ENCODE peak calls at places on chromosomes 5 and 9, in seven cellular contexts. J is gastroesophageal sphincter; F is naive B cell; D is heart left ventricle; O is sciatic nerve; Q is mucosa of descending colon; X is activated naive CD8-positive, alpha-beta T cell treated with anti-CD3 and anti-CD28 coated beads, Interleukin-2, amount 50 U/mL, for 24 hours. H is an unnamed sample.

GRCh38 chr9:131965841-131966240 is 113.8 kb downstream of the MED27 start:
- ATAC-seq in X (no peak), Q (no peak), D (no peak), J (no peak), F (no peak), O (no peak), H (no peak)

GRCh38 chr5:124651663-124652513 is 94.6 kb downstream of the ZNF608 start:
- ATAC-seq in Q (peak), X (peak), F (peak), J (peak), O (peak), D (peak), H (peak)

GRCh38 chr5:132425009-132425937 is 55.8 kb downstream of the SLC22A5 start:
- ATAC-seq in F (peak), D (no peak), J (no peak), X (peak), O (no peak), Q (peak), H (peak)

GRCh38 chr5:153081385-153081784 is 409.1 kb upstream of the GRIA1 start:
- ATAC-seq in X (no peak), O (no peak), Q (no peak), J (no peak), F (no peak), D (no peak), H (no peak)

GRCh38 chr5:63398346-63398745 is 563.9 kb downstream of the HTR1A start:
- ATAC-seq in Q (no peak), O (no peak), D (no peak), F (no peak), X (no peak), J (no peak), H (no peak)

GRCh38 chr5:16577677-16578076 is 39.1 kb downstream of the RETREG1 start:
- ATAC-seq in D (no peak), J (no peak), F (no peak), X (peak), Q (no peak), O (no peak), H (no peak)

GRCh38 chr5:100566382-100567141 is 31.4 kb downstream of the FAM174A start:
- ATAC-seq in O (no peak), D (no peak), X (peak), J (no peak), F (no peak), Q (no peak), H (no peak)

GRCh38 chr5:107990881-107991810 is 320.4 kb upstream of the EFNA5 start:
- ATAC-seq in X (no peak), J (no peak), O (no peak), Q (no peak), D (no peak), F (no peak), H (no peak)

GRCh38 chr5:109691248-109691574 is 1.5 kb downstream of the MAN2A1 start:
- ATAC-seq in D (no peak), J (no peak), O (no peak), F (no peak), Q (no peak), X (no peak), H (no peak)

GRCh38 chr9:116800885-116801284 is 113.8 kb downstream of the TRIM32 start:
- ATAC-seq in F (no peak), J (no peak), Q (no peak), D (no peak), X (no peak), O (no peak), H (peak)

GRCh38 chr5:33537240-33537639 is 96.5 kb downstream of the TARS1 start:
- ATAC-seq in X (no peak), D (no peak), O (no peak), J (no peak), Q (no peak), F (no peak), H (no peak)

GRCh38 chr9:89889865-89890264 is 285.1 kb downstream of the GADD45G start:
- ATAC-seq in X (no peak), Q (no peak), F (no peak), O (no peak), D (no peak), J (no peak), H (no peak)

GRCh38 chr9:89718635-89719034 is 113.8 kb downstream of the GADD45G start:
- ATAC-seq in J (peak), X (no peak), Q (no peak), F (no peak), D (no peak), O (no peak), H (no peak)

GRCh38 chr5:33305530-33305929 is 135.2 kb upstream of the TARS1 start:
- ATAC-seq in J (no peak), D (no peak), O (no peak), Q (peak), X (no peak), F (no peak), H (no peak)

GRCh38 chr9:108473209-108474112 is 382.3 kb downstream of the ACTL7B start:
- ATAC-seq in Q (peak), F (no peak), D (no peak), O (peak), X (no peak), J (peak), H (no peak)

GRCh38 chr9:110246214-110246613 is 10.1 kb downstream of the TXN start:
- ATAC-seq in J (no peak), D (no peak), O (no peak), F (no peak), X (no peak), Q (no peak), H (no peak)

GRCh38 chr5:16625116-16625515 is 8.3 kb upstream of the RETREG1 start:
- ATAC-seq in X (no peak), J (no peak), D (peak), O (no peak), Q (no peak), F (peak), H (peak)

GRCh38 chr9:114363424-114363823 is 24.4 kb downstream of the AKNA start:
- ATAC-seq in O (no peak), X (peak), Q (no peak), F (no peak), D (no peak), J (no peak), H (no peak)

GRCh38 chr5:163190283-163190682 is 247.1 kb upstream of the CCNG1 start:
- ATAC-seq in Q (no peak), J (no peak), O (no peak), D (no peak), X (no peak), F (no peak), H (no peak)

GRCh38 chr5:148635321-148636083 is 18.8 kb downstream of the HTR4 start:
- ATAC-seq in O (no peak), F (no peak), J (no peak), Q (peak), D (no peak), X (no peak), H (no peak)

GRCh38 chr9:212265-212664 is 2.4 kb upstream of the DOCK8 start:
- ATAC-seq in J (no peak), X (no peak), F (no peak), D (no peak), Q (no peak), O (peak), H (no peak)

GRCh38 chr5:168699002-168699401 is 119.8 kb upstream of the PANK3 start:
- ATAC-seq in X (no peak), O (peak), Q (no peak), D (peak), J (peak), F (no peak), H (no peak)

GRCh38 chr9:22452415-22453010 is 5.9 kb downstream of the DMRTA1 start:
- ATAC-seq in O (no peak), J (no peak), X (no peak), Q (peak), F (peak), D (no peak), H (no peak)